ENCODE peak calls at places on chromosomes 1 and 21, in five cellular contexts. I is aorta; V is adipocyte; H is CD8-positive, alpha-beta memory T cell; O is left ventricle myocardium inferior. X is an unnamed sample.

GRCh38 chr21:26842976-26843911 is 2.0 kb downstream of the ADAMTS1 start:
- DNase-seq in V (peak; percentile 98), H (no peak), O (peak; percentile 95), I (peak; percentile 97), X (peak; percentile 98)

GRCh38 chr1:215156232-215156631 is 73.7 kb downstream of the KCNK2 start:
- DNase-seq in I (no peak), V (peak; percentile 54), H (no peak), O (no peak), X (peak; percentile 49)

GRCh38 chr1:6397844-6398243 is 4.3 kb upstream of the ACOT7 start:
- DNase-seq in V (no peak), I (no peak), H (no peak), O (no peak), X (no peak)

GRCh38 chr1:117661027-117661426 is 55.2 kb downstream of the TENT5C start:
- DNase-seq in I (no peak), O (no peak), H (no peak), V (no peak), X (no peak)

GRCh38 chr1:88029142-88029541 is 654.9 kb upstream of the PKN2 start:
- DNase-seq in O (no peak), I (no peak), H (no peak), V (no peak), X (peak; percentile 9)

GRCh38 chr21:45525153-45525909 is 16.9 kb downstream of the SLC19A1 start:
- DNase-seq in V (no peak), H (no peak), I (peak; percentile 72), O (peak; percentile 79), X (peak; percentile 7)

GRCh38 chr1:218739426-218739825 is 394.3 kb downstream of the TGFB2 start:
- DNase-seq in O (peak; percentile 62), V (peak; percentile 88), I (no peak), H (no peak), X (peak; percentile 92)

GRCh38 chr1:162374406-162374805 is 2.2 kb downstream of the SPATA46 start:
- DNase-seq in O (no peak), H (no peak), I (no peak), V (no peak), X (no peak)

GRCh38 chr21:45880097-45881068 is 101.2 kb upstream of the COL6A1 start:
- DNase-seq in O (peak; percentile 60), I (peak; percentile 86), V (peak; percentile 62), H (peak; percentile 20), X (peak; percentile 89)

GRCh38 chr1:234605983-234606730 is 3.8 kb downstream of the IRF2BP2 start:
- DNase-seq in H (peak; percentile 6), V (peak; percentile 62), I (no peak), O (peak; percentile 46), X (peak; percentile 70)

GRCh38 chr1:107286125-107286524 is 145.3 kb downstream of the NTNG1 start:
- DNase-seq in O (no peak), H (no peak), I (no peak), V (no peak), X (no peak)

GRCh38 chr1:241253491-241253890 is 103.5 kb downstream of the RGS7 start:
- DNase-seq in O (no peak), V (peak; percentile 58), I (no peak), H (no peak), X (no peak)

GRCh38 chr1:224116131-224116530 is 2.2 kb downstream of the FBXO28 start:
- DNase-seq in O (no peak), H (no peak), V (peak; percentile 72), I (no peak), X (peak; percentile 74)

GRCh38 chr1:21264913-21265312 is 25.4 kb downstream of the ECE1 start:
- DNase-seq in O (no peak), H (no peak), V (no peak), I (no peak), X (no peak)

GRCh38 chr1:85504417-85504816 is 39.5 kb upstream of the DDAH1 start:
- DNase-seq in V (peak; percentile 41), I (no peak), O (no peak), H (no peak), X (no peak)

GRCh38 chr1:195495720-195496635 is 1112.3 kb downstream of the KCNT2 start:
- DNase-seq in H (no peak), I (peak; percentile 67), O (no peak), V (no peak), X (no peak)

GRCh38 chr1:67978988-67979516 is 71.4 kb downstream of the DIRAS3 start:
- DNase-seq in O (no peak), H (no peak), I (no peak), V (peak; percentile 13), X (peak; percentile 41)

GRCh38 chr1:239268007-239268406 is 118.4 kb upstream of the CHRM3 start:
- DNase-seq in O (no peak), V (no peak), H (no peak), I (no peak), X (no peak)

GRCh38 chr1:192579319-192579738 is 3.8 kb downstream of the RGS1 start:
- DNase-seq in V (peak; percentile 58), H (no peak), O (no peak), I (no peak), X (peak; percentile 50)

GRCh38 chr1:248696261-248696660 is 6.3 kb downstream of the OR14I1 start:
- DNase-seq in H (no peak), O (no peak), V (no peak), I (no peak), X (no peak)

GRCh38 chr1:156895927-156896326 is 2.4 kb downstream of the PEAR1 start:
- DNase-seq in O (no peak), H (no peak), I (no peak), V (no peak), X (no peak)

GRCh38 chr1:28761189-28761588 is 24.4 kb downstream of the YTHDF2 start:
- DNase-seq in H (no peak), O (no peak), I (no peak), V (no peak), X (no peak)

GRCh38 chr1:182059936-182060335 is 1.6 kb downstream of the ZNF648 start:
- DNase-seq in H (no peak), V (no peak), I (no peak), O (no peak), X (no peak)

GRCh38 chr1:207828485-207829158 is 76.8 kb downstream of the CD46 start:
- DNase-seq in I (peak; percentile 87), H (peak; percentile 32), V (peak; percentile 86), O (peak; percentile 78), X (peak; percentile 95)

GRCh38 chr1:196148367-196148970 is 459.8 kb downstream of the KCNT2 start:
- DNase-seq in V (peak; percentile 77), I (no peak), O (no peak), H (no peak), X (peak; percentile 71)

GRCh38 chr1:77126309-77126708 is 92.9 kb downstream of the PIGK start:
- DNase-seq in V (peak; percentile 87), O (no peak), H (no peak), I (no peak), X (peak; percentile 93)

GRCh38 chr1:224623310-224623714 is 7.2 kb downstream of the CNIH3 start:
- DNase-seq in O (no peak), V (no peak), I (no peak), H (no peak), X (peak; percentile 68)

GRCh38 chr1:206521002-206521585 is 13.8 kb downstream of the RASSF5 start:
- DNase-seq in I (peak; percentile 15), H (no peak), V (no peak), O (no peak), X (no peak)

GRCh38 chr1:160070243-160071163 is 543 bp upstream of the KCNJ10 start:
- DNase-seq in H (peak; percentile 65), V (peak; percentile 86), O (peak; percentile 79), I (peak; percentile 94), X (peak; percentile 58)

DNA sequence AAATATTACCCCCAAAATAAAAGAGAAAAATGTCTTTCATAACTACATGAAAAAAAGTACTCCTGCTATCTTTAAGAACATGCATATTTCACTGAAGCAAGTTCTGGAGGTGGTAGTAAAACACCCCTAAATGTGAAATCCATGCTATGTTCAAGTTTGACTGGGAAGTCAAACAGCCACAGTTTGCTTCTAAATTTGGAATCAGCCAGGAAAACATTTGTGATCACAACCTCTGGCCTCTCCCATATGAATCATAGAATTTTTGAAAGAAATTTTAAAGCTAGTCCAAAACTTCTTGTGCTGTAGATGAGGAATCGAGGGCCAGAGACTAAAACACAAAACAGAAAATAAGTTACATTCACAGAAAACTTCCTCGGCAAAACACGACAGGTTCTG is 6.6 kb downstream of the SORT1 start:
- DNase-seq in V (peak; percentile 72), O (no peak), H (no peak), I (no peak), X (peak; percentile 81)
- H3K4me3 ChIP-seq in V (peak overlapping the region; percentile 82), O (peak overlapping the region; percentile 74), H (no peak overlapping the region), I (peak overlapping the region; percentile 36), X (peak overlapping the region; percentile 11)

GRCh38 chr21:37765501-37765900 is 150.8 kb downstream of the KCNJ6 start:
- DNase-seq in H (no peak), I (no peak), O (no peak), V (no peak), X (no peak)

GRCh38 chr21:37766104-37766503 is 150.2 kb downstream of the KCNJ6 start:
- DNase-seq in I (no peak), V (no peak), H (no peak), O (no peak), X (no peak)

GRCh38 chr21:37770496-37770895 is 145.8 kb downstream of the KCNJ6 start:
- DNase-seq in O (no peak), I (no peak), V (no peak), H (no peak), X (no peak)

GRCh38 chr21:37767984-37768383 is 148.3 kb downstream of the KCNJ6 start:
- DNase-seq in I (no peak), H (no peak), O (no peak), V (peak; percentile 34), X (peak; percentile 45)

DNA sequence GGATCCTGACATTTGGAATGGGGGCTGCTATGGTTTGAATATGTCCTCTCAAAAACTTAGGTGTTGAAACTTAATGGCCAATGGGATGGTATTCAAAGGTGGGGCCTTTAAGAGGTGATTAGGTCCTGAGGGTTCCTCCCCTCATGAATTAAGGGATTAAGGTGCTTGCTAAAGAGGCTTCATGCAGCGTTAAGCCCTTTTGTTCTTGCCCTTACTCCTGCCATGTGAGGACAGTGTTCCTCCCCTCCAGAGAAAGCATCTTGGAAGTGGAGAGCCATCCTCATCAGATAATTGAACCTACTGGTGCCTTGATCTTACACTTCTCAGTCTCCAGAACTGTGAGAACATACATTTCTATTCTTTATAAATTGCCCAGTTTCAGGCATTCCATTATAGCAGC is 146.6 kb downstream of the KCNJ6 start:
- DNase-seq in O (no peak), V (no peak), I (no peak), H (no peak), X (no peak)
- H3K4me3 ChIP-seq in O (no peak overlapping the region), V (no peak overlapping the region), I (no peak overlapping the region), H (no peak overlapping the region), X (no peak overlapping the region)

GRCh38 chr1:75736016-75736415 is 11.5 kb downstream of the ACADM start:
- DNase-seq in I (no peak), O (no peak), H (no peak), V (no peak), X (no peak)
- H3K4me3 ChIP-seq in I (no peak overlapping the region), O (no peak overlapping the region), H (no peak overlapping the region), V (no peak overlapping the region), X (no peak overlapping the region)

GRCh38 chr1:90710579-90711536 is 6.2 kb downstream of the BARHL2 start:
- DNase-seq in I (no peak), V (no peak), O (no peak), H (no peak), X (no peak)
- H3K4me3 ChIP-seq in I (no peak overlapping the region), V (no peak overlapping the region), O (no peak overlapping the region), H (no peak overlapping the region), X (no peak overlapping the region)

GRCh38 chr1:109986054-109986444 is 1.5 kb downstream of the AHCYL1 start:
- DNase-seq in O (no peak), V (no peak), H (no peak), I (no peak), X (no peak)
- H3K4me3 ChIP-seq in O (peak overlapping the region; percentile 92), V (peak overlapping the region; percentile 90), H (peak overlapping the region; percentile 75), I (peak overlapping the region; percentile 65), X (peak overlapping the region; percentile 82)